ENCODE peak calls at places on chromosomes 4 and X, in four cellular contexts. E is suprapubic skin, V is SK-N-SH, R is HepG2. T is an unnamed sample.

GRCh38 chrX:22300130-22300529 is 27.4 kb downstream of the CBLL2 start:
- DNase-seq in V (peak; percentile 19), E (no peak), R (no peak), T (no peak)

GRCh38 chr4:4274226-4274625 is 15.7 kb downstream of the LYAR start:
- DNase-seq in E (no peak), V (no peak), R (no peak), T (no peak)

GRCh38 chr4:63663870-63664269 is 745.4 kb downstream of the TECRL start:
- DNase-seq in R (no peak), V (no peak), E (no peak), T (no peak)

GRCh38 chr4:10622728-10623127 is 61.8 kb downstream of the CLNK start:
- DNase-seq in E (no peak), R (no peak), V (no peak), T (no peak)

GRCh38 chr4:125582302-125582701 is 267.5 kb downstream of the FAT4 start:
- DNase-seq in V (no peak), E (no peak), R (no peak), T (no peak)

GRCh38 chr4:73676881-73677323 is 56.7 kb upstream of the RASSF6 start:
- DNase-seq in V (no peak), R (no peak), E (no peak), T (no peak)

GRCh38 chrX:39814391-39814790 is 283.4 kb downstream of the BCOR start:
- DNase-seq in R (no peak), E (no peak), V (no peak), T (peak; percentile 27)

GRCh38 chr4:148073349-148073748 is 341.5 kb downstream of the ARHGAP10 start:
- DNase-seq in R (no peak), V (no peak), E (no peak), T (no peak)

GRCh38 chr4:119039779-119040178 is 95.9 kb upstream of the MYOZ2 start:
- DNase-seq in R (no peak), V (no peak), E (no peak), T (no peak)

GRCh38 chrX:41828821-41829220 is 94.5 kb downstream of the CASK start:
- DNase-seq in E (no peak), V (no peak), R (no peak), T (no peak)

GRCh38 chr4:144663852-144664488 is 18.0 kb downstream of the HHIP start:
- DNase-seq in E (no peak), R (no peak), V (no peak), T (no peak)

GRCh38 chrX:127490000-127490399 is 562.2 kb downstream of the ACTRT1 start:
- DNase-seq in R (no peak), V (no peak), E (no peak), T (no peak)

GRCh38 chr4:24470681-24471622 is 113.4 kb downstream of the DHX15 start:
- DNase-seq in R (no peak), E (no peak), V (peak; percentile 63), T (peak; percentile 11)

GRCh38 chrX:2351321-2351720 is 149.5 kb downstream of the DHRSX start:
- DNase-seq in R (no peak), V (no peak), E (no peak), T (no peak)

GRCh38 chr4:168357941-168358340 is 39.4 kb upstream of the DDX60 start:
- DNase-seq in E (no peak), V (no peak), R (no peak), T (no peak)

GRCh38 chrX:63350551-63350950 is 581 bp downstream of the SPIN4 start:
- DNase-seq in V (peak; percentile 9), E (no peak), R (peak; percentile 6), T (peak; percentile 36)

GRCh38 chr4:26996745-26997144 is 136.1 kb downstream of the STIM2 start:
- DNase-seq in V (no peak), E (no peak), R (no peak), T (no peak)

GRCh38 chr4:83618991-83619390 is 83.1 kb downstream of the GPAT3 start:
- DNase-seq in V (no peak), R (no peak), E (no peak), T (peak; percentile 63)

GRCh38 chr4:105147226-105148151 is 813 bp downstream of the TET2 start:
- DNase-seq in V (peak; percentile 62), R (peak; percentile 24), E (no peak), T (peak; percentile 18)

GRCh38 chrX:154313147-154313546 is 17.6 kb downstream of the TKTL1 start:
- DNase-seq in V (no peak), E (no peak), R (no peak), T (no peak)

GRCh38 chr4:5084911-5085475 is 33.7 kb downstream of the STK32B start:
- DNase-seq in V (no peak), E (no peak), R (no peak), T (no peak)

GRCh38 chr4:82865592-82865991 is 25.4 kb downstream of the SEC31A start:
- DNase-seq in V (no peak), E (no peak), R (peak; percentile 27), T (no peak)

GRCh38 chrX:10756365-10756915 is 136.1 kb upstream of the MID1 start:
- DNase-seq in R (no peak), V (no peak), E (no peak), T (no peak)

GRCh38 chrX:21657318-21658151 is 595 bp downstream of the KLHL34 start:
- DNase-seq in R (no peak), V (no peak), E (no peak), T (no peak)

GRCh38 chr4:152408514-152409327 is 127.2 kb downstream of the FBXW7 start:
- DNase-seq in V (peak; percentile 8), R (peak; percentile 37), E (no peak), T (no peak)

GRCh38 chr4:164748375-164748774 is 5.6 kb upstream of the SMIM31 start:
- DNase-seq in V (peak; percentile 13), E (no peak), R (peak; percentile 3), T (no peak)

GRCh38 chrX:38048886-38049285 is 42.5 kb downstream of the SYTL5 start:
- DNase-seq in R (no peak), V (no peak), E (no peak), T (no peak)

GRCh38 chr4:174154455-174154854 is 129.0 kb downstream of the FBXO8 start:
- DNase-seq in V (no peak), E (no peak), R (no peak), T (no peak)

GRCh38 chrX:19805054-19805690 is 82.2 kb downstream of the SH3KBP1 start:
- DNase-seq in R (no peak), V (no peak), E (no peak), T (no peak)
- H3K27ac ChIP-seq in R (no peak overlapping the region), V (peak overlapping the region; percentile 78), E (no peak overlapping the region), T (no peak overlapping the region)

GRCh38 chr4:13492752-13493151 is 8.6 kb upstream of the RAB28 start:
- DNase-seq in V (no peak), E (no peak), R (no peak), T (no peak)

GRCh38 chr4:13493793-13494192 is 9.7 kb upstream of the RAB28 start:
- DNase-seq in E (no peak), V (no peak), R (no peak), T (no peak)

GRCh38 chr4:13496605-13497004 is 12.5 kb upstream of the RAB28 start:
- DNase-seq in R (no peak), V (no peak), E (no peak), T (no peak)

GRCh38 chr4:13495753-13496152 is 11.6 kb upstream of the RAB28 start:
- DNase-seq in R (no peak), V (no peak), E (no peak), T (no peak)

DNA sequence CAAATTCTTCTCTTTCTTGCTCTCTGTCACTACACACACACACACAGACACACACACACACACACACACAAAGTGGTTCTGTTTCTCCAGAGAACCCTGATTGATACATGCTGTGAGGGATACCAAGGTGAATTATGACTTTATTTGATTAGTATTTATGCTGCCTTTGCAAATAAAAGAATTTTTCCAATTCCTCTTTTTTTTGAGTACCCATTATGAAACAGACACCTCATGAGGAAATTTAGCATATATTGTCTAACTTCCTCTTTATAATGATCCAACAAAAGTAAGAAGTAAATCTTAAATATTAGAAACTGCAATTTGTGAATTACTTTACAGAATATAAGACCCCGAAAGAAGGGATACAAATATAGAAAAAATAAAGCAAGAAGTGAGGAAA is 14.3 kb upstream of the RAB28 start:
- DNase-seq in E (no peak), V (no peak), R (no peak), T (no peak)
- TF ChIP-seq EP300 in E (no peak), V (no peak), R (no peak), T (no peak)

GRCh38 chr4:38387819-38388218 is 276.2 kb upstream of the KLF3 start:
- DNase-seq in R (no peak), E (no peak), V (no peak), T (no peak)

GRCh38 chr4:38386011-38386551 is 277.9 kb upstream of the KLF3 start:
- DNase-seq in V (no peak), R (no peak), E (no peak), T (no peak)

GRCh38 chr4:38387348-38387747 is 276.7 kb upstream of the KLF3 start:
- DNase-seq in V (peak; percentile 23), R (peak; percentile 50), E (peak; percentile 82), T (peak; percentile 48)

GRCh38 chr4:38385286-38386010 is 278.6 kb upstream of the KLF3 start:
- DNase-seq in R (peak; percentile 96), V (no peak), E (no peak), T (no peak)

GRCh38 chr4:38386654-38387188 is 277.3 kb upstream of the KLF3 start:
- DNase-seq in R (no peak), V (no peak), E (no peak), T (no peak)
- H3K27ac ChIP-seq in R (peak overlapping the region; percentile 96), V (peak overlapping the region; percentile 73), E (peak overlapping the region; percentile 44), T (peak overlapping the region; percentile 76)

GRCh38 chr4:87616268-87616667 is 7.9 kb downstream of the DSPP start:
- DNase-seq in V (no peak), E (no peak), R (no peak), T (no peak)

GRCh38 chr4:87622303-87622702 is 14.0 kb downstream of the DSPP start:
- DNase-seq in R (no peak), E (no peak), V (no peak), T (no peak)

GRCh38 chr4:87624698-87625097 is 16.4 kb downstream of the DSPP start:
- DNase-seq in V (no peak), E (no peak), R (no peak), T (no peak)

GRCh38 chr4:87620086-87620485 is 11.8 kb downstream of the DSPP start:
- DNase-seq in E (no peak), R (no peak), V (no peak), T (no peak)

DNA sequence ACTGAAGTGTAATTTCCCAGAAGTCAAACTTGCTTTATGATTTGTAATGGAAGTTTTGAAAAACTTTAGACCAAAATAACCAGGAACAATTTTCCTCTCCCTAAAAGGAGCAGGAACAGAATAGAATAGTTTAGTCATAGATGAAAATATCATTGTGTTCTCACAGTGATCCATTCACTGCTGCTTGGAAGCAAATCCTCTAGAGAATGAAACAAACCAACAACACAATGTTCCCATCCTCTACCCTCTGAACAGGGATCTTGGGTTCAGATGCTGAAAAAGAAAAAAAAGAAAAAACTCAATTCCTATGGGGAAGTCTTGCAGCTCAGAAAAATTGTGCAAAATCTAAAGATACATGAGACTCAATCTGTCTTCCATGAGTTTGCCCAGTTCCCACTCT is 12.2 kb downstream of the DSPP start:
- DNase-seq in V (no peak), R (no peak), E (no peak), T (no peak)
- TF ChIP-seq EP300 in V (no peak), R (no peak), E (no peak), T (no peak)

T was measured in transverse colon.